ENCODE peak calls at places on chromosomes 6 and 20, in ten cellular contexts. W, K, E, P, I, D, S, B, A and U are unnamed samples.

GRCh38 chr6:72080260-72080941 is 194.1 kb downstream of the RIMS1 start:
- DNase-seq in W (no peak), K (no peak), E (no peak), P (no peak), I (no peak), D (no peak), S (peak; percentile 4), B (no peak), A (no peak), U (no peak)

GRCh38 chr20:47448429-47448828 is 53.3 kb upstream of the NCOA3 start:
- DNase-seq in W (no peak), K (no peak), E (no peak), P (no peak), I (no peak), D (no peak), S (no peak), B (no peak), A (no peak), U (no peak)

GRCh38 chr6:18496462-18496861 is 109.3 kb downstream of the RNF144B start:
- DNase-seq in W (no peak), K (no peak), E (no peak), P (no peak), I (no peak), D (no peak), S (peak; percentile 13), B (no peak), A (no peak), U (no peak)

GRCh38 chr6:44920952-44921491 is 407.1 kb upstream of the RUNX2 start:
- DNase-seq in W (no peak), K (no peak), E (no peak), P (no peak), I (no peak), D (no peak), S (peak; percentile 11), B (no peak), A (no peak), U (no peak)

GRCh38 chr20:57919059-57919458 is 209.2 kb upstream of the PMEPA1 start:
- DNase-seq in W (no peak), K (no peak), E (no peak), P (no peak), I (no peak), D (no peak), S (no peak), B (no peak), A (no peak), U (no peak)

GRCh38 chr20:23245553-23246128 is 105.0 kb upstream of the NXT1 start:
- DNase-seq in W (no peak), K (no peak), E (peak; percentile 46), P (no peak), I (no peak), D (peak; percentile 88), S (peak; percentile 69), B (peak; percentile 75), A (peak; percentile 36), U (no peak)

GRCh38 chr6:158793432-158793831 is 25.7 kb downstream of the EZR start:
- DNase-seq in W (no peak), K (peak; percentile 15), E (no peak), P (peak; percentile 68), I (no peak), D (no peak), S (peak; percentile 64), B (peak; percentile 47), A (no peak), U (no peak)

GRCh38 chr6:40997256-40997957 is 41.6 kb downstream of the UNC5CL start:
- DNase-seq in W (no peak), K (no peak), E (no peak), P (peak; percentile 82), I (peak; percentile 20), D (no peak), S (peak; percentile 68), B (peak; percentile 68), A (peak; percentile 49), U (no peak)

GRCh38 chr20:48597521-48598302 is 230.1 kb downstream of the PREX1 start:
- DNase-seq in W (no peak), K (no peak), E (no peak), P (no peak), I (no peak), D (no peak), S (no peak), B (no peak), A (no peak), U (no peak)

GRCh38 chr20:36808317-36809257 is 35.0 kb upstream of the DSN1 start:
- DNase-seq in W (peak; percentile 68), K (peak; percentile 46), E (peak; percentile 74), P (peak; percentile 42), I (peak; percentile 40), D (peak; percentile 92), S (peak; percentile 74), B (peak; percentile 68), A (peak; percentile 61), U (no peak)

GRCh38 chr20:24208652-24209051 is 220.1 kb upstream of the GGTLC1 start:
- DNase-seq in W (no peak), K (no peak), E (no peak), P (no peak), I (no peak), D (no peak), S (no peak), B (peak; percentile 8), A (no peak), U (no peak)

DNA sequence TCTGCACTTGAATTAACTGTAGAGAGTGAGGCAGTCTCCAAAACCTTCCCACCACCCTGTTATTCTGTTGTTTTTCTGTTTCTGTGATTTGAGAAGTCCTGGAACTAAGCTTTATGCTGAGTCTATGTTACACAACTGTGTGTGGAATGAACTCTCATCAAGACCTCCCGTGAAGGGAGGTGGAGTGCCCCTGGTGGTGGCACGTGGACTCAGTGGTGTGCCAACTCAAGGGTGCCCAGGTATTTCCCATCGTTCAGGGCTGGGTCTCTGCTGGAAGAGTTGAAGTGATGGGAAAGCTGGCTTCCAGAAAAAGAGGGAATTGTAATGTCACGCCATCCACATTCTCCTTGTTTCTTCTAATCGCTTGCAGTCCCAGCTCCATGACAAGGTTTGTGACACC is 374.2 kb downstream of the SMOC2 start:
- DNase-seq in W (no peak), K (no peak), E (no peak), P (peak; percentile 4), I (no peak), D (no peak), S (no peak), B (no peak), A (no peak), U (no peak)
- TF ChIP-seq CTCF in W (peak; percentile 19), K (no peak), E (peak; percentile 9), P (peak; percentile 69), I (no peak), D (no peak), S (peak; percentile 5), B (no peak), A (no peak), U (peak; percentile 61)

GRCh38 chr20:53210041-53210440 is 237.9 kb downstream of the TSHZ2 start:
- DNase-seq in W (no peak), K (no peak), E (no peak), P (no peak), I (no peak), D (no peak), S (no peak), B (no peak), A (no peak), U (no peak)

GRCh38 chr20:53210931-53211330 is 238.8 kb downstream of the TSHZ2 start:
- DNase-seq in W (no peak), K (no peak), E (no peak), P (no peak), I (no peak), D (no peak), S (no peak), B (no peak), A (no peak), U (no peak)

GRCh38 chr20:53212018-53212417 is 239.9 kb downstream of the TSHZ2 start:
- DNase-seq in W (no peak), K (no peak), E (no peak), P (no peak), I (no peak), D (no peak), S (no peak), B (no peak), A (no peak), U (no peak)

GRCh38 chr20:53205046-53205445 is 232.9 kb downstream of the TSHZ2 start:
- DNase-seq in W (no peak), K (no peak), E (no peak), P (no peak), I (no peak), D (no peak), S (no peak), B (no peak), A (no peak), U (no peak)

GRCh38 chr20:53208110-53208908 is 236.2 kb downstream of the TSHZ2 start:
- DNase-seq in W (no peak), K (no peak), E (no peak), P (no peak), I (no peak), D (no peak), S (no peak), B (no peak), A (no peak), U (no peak)
- TF ChIP-seq CTCF in W (no peak), K (peak; percentile 24), E (no peak), P (peak; percentile 66), I (no peak), D (no peak), S (no peak), B (no peak), A (no peak), U (peak; percentile 51)

GRCh38 chr6:109447878-109448555 is 7.5 kb downstream of the SMPD2 start:
- DNase-seq in W (no peak), K (no peak), E (no peak), P (no peak), I (no peak), D (no peak), S (peak; percentile 20), B (no peak), A (no peak), U (no peak)
- TF ChIP-seq CTCF in W (no peak), K (no peak), E (no peak), P (no peak), I (no peak), D (no peak), S (no peak), B (no peak), A (no peak), U (no peak)

GRCh38 chr6:3235486-3235885 is 8.0 kb upstream of the TUBB2B start:
- DNase-seq in W (no peak), K (no peak), E (no peak), P (no peak), I (no peak), D (no peak), S (no peak), B (no peak), A (no peak), U (no peak)

GRCh38 chr6:3240595-3240994 is 13.1 kb upstream of the TUBB2B start:
- DNase-seq in W (no peak), K (no peak), E (no peak), P (no peak), I (no peak), D (no peak), S (no peak), B (no peak), A (no peak), U (no peak)

GRCh38 chr6:3235969-3236368 is 8.5 kb upstream of the TUBB2B start:
- DNase-seq in W (no peak), K (no peak), E (no peak), P (no peak), I (no peak), D (no peak), S (no peak), B (no peak), A (no peak), U (no peak)

GRCh38 chr6:3237761-3238662 is 10.6 kb upstream of the TUBB2B start:
- DNase-seq in W (no peak), K (peak; percentile 75), E (no peak), P (no peak), I (no peak), D (no peak), S (no peak), B (no peak), A (no peak), U (no peak)

GRCh38 chr6:3239110-3239830 is 11.8 kb upstream of the TUBB2B start:
- DNase-seq in W (no peak), K (no peak), E (no peak), P (peak; percentile 49), I (no peak), D (no peak), S (no peak), B (peak; percentile 63), A (no peak), U (no peak)
- TF ChIP-seq CTCF in W (no peak), K (no peak), E (no peak), P (peak; percentile 56), I (peak; percentile 12), D (no peak), S (peak; percentile 20), B (no peak), A (no peak), U (peak; percentile 64)